ENCODE peak calls at places on chromosomes 13 and 19, in nine cellular contexts. One of them, this sample, is unnamed. For H3K4me1, the result is how much of the 10 kb centered on the place peaks cover.

GRCh38 chr13:91236942-91237341 is 110.5 kb upstream of the MIR17HG start:
- DNase-seq in neuronal stem cell: no peak
- DNase-seq in lung: no peak
- DNase-seq in adrenal gland: no peak
- DNase-seq in fibroblast of lung: no peak
- DNase-seq in testis: no peak
- DNase-seq in cardiac muscle cell: no peak
- DNase-seq in CD4-positive, CD25-positive, alpha-beta regulatory T cell: no peak
- DNase-seq in neural progenitor cell: no peak
- DNase-seq in this sample: no peak

GRCh38 chr13:40026741-40027140 is 371.3 kb downstream of the COG6 start:
- DNase-seq in neuronal stem cell: no peak
- DNase-seq in lung: no peak
- DNase-seq in adrenal gland: no peak
- DNase-seq in fibroblast of lung: no peak
- DNase-seq in testis: no peak
- DNase-seq in cardiac muscle cell: no peak
- DNase-seq in CD4-positive, CD25-positive, alpha-beta regulatory T cell: no peak
- DNase-seq in neural progenitor cell: no peak
- DNase-seq in this sample: no peak

GRCh38 chr19:49692102-49692599 is 1.2 kb downstream of the CPT1C start:
- DNase-seq in neuronal stem cell: no peak
- DNase-seq in lung: no peak
- DNase-seq in adrenal gland: no peak
- DNase-seq in fibroblast of lung: no peak
- DNase-seq in testis: no peak
- DNase-seq in cardiac muscle cell: no peak
- DNase-seq in CD4-positive, CD25-positive, alpha-beta regulatory T cell: no peak
- DNase-seq in neural progenitor cell: no peak
- DNase-seq in this sample: no peak

GRCh38 chr13:45737571-45738002 is 35.5 kb downstream of the CBY2 start:
- DNase-seq in neuronal stem cell: no peak
- DNase-seq in lung: no peak
- DNase-seq in adrenal gland: no peak
- DNase-seq in fibroblast of lung: no peak
- DNase-seq in testis: no peak
- DNase-seq in cardiac muscle cell: no peak
- DNase-seq in CD4-positive, CD25-positive, alpha-beta regulatory T cell: no peak
- DNase-seq in neural progenitor cell: no peak
- DNase-seq in this sample: no peak

GRCh38 chr13:97627566-97627965 is 193.6 kb downstream of the RAP2A start:
- DNase-seq in neuronal stem cell: no peak
- DNase-seq in lung: no peak
- DNase-seq in adrenal gland: peak
- DNase-seq in fibroblast of lung: peak
- DNase-seq in testis: peak
- DNase-seq in cardiac muscle cell: peak
- DNase-seq in CD4-positive, CD25-positive, alpha-beta regulatory T cell: no peak
- DNase-seq in neural progenitor cell: peak
- DNase-seq in this sample: no peak

GRCh38 chr13:73971481-73971880 is 162.7 kb downstream of the KLF12 start:
- DNase-seq in neuronal stem cell: no peak
- DNase-seq in lung: no peak
- DNase-seq in adrenal gland: no peak
- DNase-seq in fibroblast of lung: peak
- DNase-seq in testis: no peak
- DNase-seq in cardiac muscle cell: no peak
- DNase-seq in CD4-positive, CD25-positive, alpha-beta regulatory T cell: no peak
- DNase-seq in neural progenitor cell: no peak
- DNase-seq in this sample: no peak

GRCh38 chr13:23987331-23987730 is 90.0 kb upstream of the C1QTNF9B start:
- DNase-seq in neuronal stem cell: no peak
- DNase-seq in lung: no peak
- DNase-seq in adrenal gland: no peak
- DNase-seq in fibroblast of lung: peak
- DNase-seq in testis: no peak
- DNase-seq in cardiac muscle cell: no peak
- DNase-seq in CD4-positive, CD25-positive, alpha-beta regulatory T cell: no peak
- DNase-seq in neural progenitor cell: no peak
- DNase-seq in this sample: no peak

GRCh38 chr19:38070573-38070972 is 153.4 kb downstream of the DPF1 start:
- DNase-seq in neuronal stem cell: no peak
- DNase-seq in lung: no peak
- DNase-seq in adrenal gland: no peak
- DNase-seq in fibroblast of lung: peak
- DNase-seq in testis: no peak
- DNase-seq in cardiac muscle cell: no peak
- DNase-seq in CD4-positive, CD25-positive, alpha-beta regulatory T cell: no peak
- DNase-seq in neural progenitor cell: no peak
- DNase-seq in this sample: no peak

GRCh38 chr19:14550201-14550754 is 20.9 kb downstream of the TECR start:
- DNase-seq in neuronal stem cell: no peak
- DNase-seq in lung: no peak
- DNase-seq in adrenal gland: peak
- DNase-seq in fibroblast of lung: no peak
- DNase-seq in testis: peak
- DNase-seq in cardiac muscle cell: no peak
- DNase-seq in CD4-positive, CD25-positive, alpha-beta regulatory T cell: no peak
- DNase-seq in neural progenitor cell: no peak
- DNase-seq in this sample: peak

GRCh38 chr13:110801044-110801443 is 87.5 kb downstream of the ING1 start:
- DNase-seq in neuronal stem cell: no peak
- DNase-seq in lung: no peak
- DNase-seq in adrenal gland: no peak
- DNase-seq in fibroblast of lung: no peak
- DNase-seq in testis: no peak
- DNase-seq in cardiac muscle cell: no peak
- DNase-seq in CD4-positive, CD25-positive, alpha-beta regulatory T cell: no peak
- DNase-seq in neural progenitor cell: no peak
- DNase-seq in this sample: no peak

GRCh38 chr19:16582486-16583261 is 10.5 kb upstream of the SLC35E1 start:
- DNase-seq in neuronal stem cell: no peak
- DNase-seq in lung: no peak
- DNase-seq in adrenal gland: no peak
- DNase-seq in fibroblast of lung: no peak
- DNase-seq in testis: no peak
- DNase-seq in cardiac muscle cell: no peak
- DNase-seq in CD4-positive, CD25-positive, alpha-beta regulatory T cell: no peak
- DNase-seq in neural progenitor cell: no peak
- DNase-seq in this sample: no peak
- H3K4me1 ChIP-seq in neuronal stem cell: under half
- H3K4me1 ChIP-seq in lung: under half
- H3K4me1 ChIP-seq in adrenal gland: half or more
- H3K4me1 ChIP-seq in fibroblast of lung: under half
- H3K4me1 ChIP-seq in testis: half or more
- H3K4me1 ChIP-seq in cardiac muscle cell: under half
- H3K4me1 ChIP-seq in CD4-positive, CD25-positive, alpha-beta regulatory T cell: half or more
- H3K4me1 ChIP-seq in neural progenitor cell: under half
- H3K4me1 ChIP-seq in this sample: under half

GRCh38 chr19:58536852-58537798 is 6.7 kb upstream of the TRIM28 start:
- DNase-seq in neuronal stem cell: no peak
- DNase-seq in lung: no peak
- DNase-seq in adrenal gland: no peak
- DNase-seq in fibroblast of lung: no peak
- DNase-seq in testis: no peak
- DNase-seq in cardiac muscle cell: no peak
- DNase-seq in CD4-positive, CD25-positive, alpha-beta regulatory T cell: no peak
- DNase-seq in neural progenitor cell: no peak
- DNase-seq in this sample: no peak

GRCh38 chr19:58535857-58536256 is 8.0 kb upstream of the TRIM28 start:
- DNase-seq in neuronal stem cell: no peak
- DNase-seq in lung: no peak
- DNase-seq in adrenal gland: no peak
- DNase-seq in fibroblast of lung: no peak
- DNase-seq in testis: no peak
- DNase-seq in cardiac muscle cell: no peak
- DNase-seq in CD4-positive, CD25-positive, alpha-beta regulatory T cell: no peak
- DNase-seq in neural progenitor cell: no peak
- DNase-seq in this sample: no peak

GRCh38 chr19:58543826-58544590 is at the start of gene TRIM28:
- DNase-seq in neuronal stem cell: peak
- DNase-seq in lung: peak
- DNase-seq in adrenal gland: peak
- DNase-seq in fibroblast of lung: peak
- DNase-seq in testis: peak
- DNase-seq in cardiac muscle cell: peak
- DNase-seq in CD4-positive, CD25-positive, alpha-beta regulatory T cell: peak
- DNase-seq in neural progenitor cell: peak
- DNase-seq in this sample: peak

GRCh38 chr19:58538257-58539168 is 5.4 kb upstream of the TRIM28 start:
- DNase-seq in neuronal stem cell: peak
- DNase-seq in lung: no peak
- DNase-seq in adrenal gland: peak
- DNase-seq in fibroblast of lung: no peak
- DNase-seq in testis: no peak
- DNase-seq in cardiac muscle cell: peak
- DNase-seq in CD4-positive, CD25-positive, alpha-beta regulatory T cell: no peak
- DNase-seq in neural progenitor cell: peak
- DNase-seq in this sample: no peak
- H3K27ac ChIP-seq in neuronal stem cell: peak
- H3K27ac ChIP-seq in lung: no peak
- H3K27ac ChIP-seq in adrenal gland: no peak
- H3K27ac ChIP-seq in fibroblast of lung: no peak
- H3K27ac ChIP-seq in testis: no peak
- H3K27ac ChIP-seq in cardiac muscle cell: peak
- H3K27ac ChIP-seq in CD4-positive, CD25-positive, alpha-beta regulatory T cell: no peak
- H3K27ac ChIP-seq in neural progenitor cell: peak
- H3K27ac ChIP-seq in this sample: peak

DNA sequence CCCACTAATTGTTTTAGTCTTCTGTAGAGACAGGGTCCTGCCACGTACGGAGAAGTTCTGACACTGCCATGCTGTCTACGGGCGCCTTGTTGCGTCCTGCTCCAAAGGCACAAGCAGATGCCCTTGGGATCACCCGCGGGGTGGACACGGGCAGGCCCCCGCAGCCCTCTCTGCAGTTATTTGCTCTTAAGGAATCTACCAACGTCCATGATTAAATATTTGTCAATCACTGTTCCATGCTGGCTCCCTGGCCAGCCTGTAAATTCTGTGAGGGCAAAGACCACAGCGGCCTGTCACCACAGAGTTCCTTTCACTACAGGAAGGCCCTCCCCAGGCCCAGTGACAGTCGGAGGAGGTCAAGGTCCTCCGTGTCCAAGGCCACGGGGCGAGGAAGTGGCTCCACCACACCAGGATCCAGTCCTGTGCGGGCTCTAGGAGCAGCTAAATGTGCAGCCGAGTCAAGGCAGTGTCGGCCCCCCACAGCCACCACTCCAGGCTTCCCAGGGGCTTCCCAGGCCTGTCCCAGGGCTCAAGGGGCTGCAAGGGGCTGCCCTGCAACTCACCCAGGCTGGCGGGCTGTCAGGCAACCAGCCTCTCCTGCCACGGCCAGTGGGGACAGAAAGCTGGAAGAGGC is 2.1 kb downstream of the RNF126 start:
- DNase-seq in neuronal stem cell: no peak
- DNase-seq in lung: no peak
- DNase-seq in adrenal gland: peak
- DNase-seq in fibroblast of lung: no peak
- DNase-seq in testis: no peak
- DNase-seq in cardiac muscle cell: no peak
- DNase-seq in CD4-positive, CD25-positive, alpha-beta regulatory T cell: no peak
- DNase-seq in neural progenitor cell: no peak
- DNase-seq in this sample: no peak
- H3K4me1 ChIP-seq in neuronal stem cell: under half
- H3K4me1 ChIP-seq in lung: under half
- H3K4me1 ChIP-seq in adrenal gland: half or more
- H3K4me1 ChIP-seq in fibroblast of lung: under half
- H3K4me1 ChIP-seq in testis: half or more
- H3K4me1 ChIP-seq in cardiac muscle cell: under half
- H3K4me1 ChIP-seq in CD4-positive, CD25-positive, alpha-beta regulatory T cell: half or more
- H3K4me1 ChIP-seq in neural progenitor cell: under half
- H3K4me1 ChIP-seq in this sample: under half

DNA sequence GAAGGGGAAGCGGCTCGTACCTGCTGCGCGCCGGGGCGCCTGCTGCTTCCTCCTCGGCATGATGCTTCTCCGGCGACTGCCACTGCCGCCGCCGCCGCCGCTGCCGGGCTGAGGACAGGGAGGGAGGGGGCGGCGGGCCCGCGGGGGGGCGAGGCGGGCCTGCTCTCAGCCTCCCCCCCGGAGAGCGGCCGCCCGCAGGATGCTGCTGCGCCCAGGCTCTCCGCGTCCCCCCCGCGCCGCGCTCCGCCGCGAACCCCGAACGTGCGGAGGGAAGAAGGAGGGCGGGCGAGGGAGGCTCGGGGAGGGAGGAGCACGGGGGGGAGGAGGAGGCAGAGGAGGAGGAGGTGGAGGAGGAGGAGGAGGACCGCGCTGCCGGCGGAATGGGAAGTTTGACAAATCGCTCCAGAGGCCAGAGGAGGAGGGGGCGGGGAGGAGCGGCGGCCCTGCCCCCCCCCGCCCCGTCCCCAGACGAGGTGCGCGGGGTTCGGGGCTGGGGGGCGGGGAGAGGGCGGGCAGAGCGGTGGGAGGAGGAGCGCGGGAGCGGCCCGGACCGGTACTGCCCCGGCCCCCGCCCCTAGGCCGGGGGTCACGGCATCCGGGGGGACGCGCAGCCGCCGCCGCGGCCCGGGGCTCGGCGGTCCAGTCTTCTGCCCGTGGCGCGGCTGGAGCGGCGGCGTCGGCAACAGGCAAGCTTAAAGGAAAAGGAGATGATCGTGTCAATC is at the start of gene TSHZ3:
- DNase-seq in neuronal stem cell: no peak
- DNase-seq in lung: peak
- DNase-seq in adrenal gland: peak
- DNase-seq in fibroblast of lung: peak
- DNase-seq in testis: peak
- DNase-seq in cardiac muscle cell: peak
- DNase-seq in CD4-positive, CD25-positive, alpha-beta regulatory T cell: peak
- DNase-seq in neural progenitor cell: peak
- DNase-seq in this sample: no peak
- H3K27ac ChIP-seq in neuronal stem cell: no peak
- H3K27ac ChIP-seq in lung: peak
- H3K27ac ChIP-seq in adrenal gland: peak
- H3K27ac ChIP-seq in fibroblast of lung: peak
- H3K27ac ChIP-seq in testis: peak
- H3K27ac ChIP-seq in cardiac muscle cell: no peak
- H3K27ac ChIP-seq in CD4-positive, CD25-positive, alpha-beta regulatory T cell: no peak
- H3K27ac ChIP-seq in neural progenitor cell: no peak
- H3K27ac ChIP-seq in this sample: peak